ENCODE peak calls at places on chromosomes 2 and 18, in nine cellular contexts. Q is activated CD4-positive, alpha-beta T cell treated with anti-CD3 and anti-CD28 coated beads for 48 hours; K is HTR-8/SVneo; E is stimulated activated CD8-positive, alpha-beta memory T cell treated with anti-CD3 and anti-CD28 coated beads, Interleukin-12 subunit alpha, Interleukin-12 subunit beta, amount 100 ng/mL, for 1 hour; X is right atrium auricular region; T is cardiac fibroblast; Y is smooth muscle cell of the brain vasculature; S is HS-5; G is brain microvascular endothelial cell. V is an unnamed sample.

GRCh38 chr18:75125359-75126331 is 83.3 kb downstream of the PTGR3 start:
- DNase-seq in Q (no peak), K (no peak), E (no peak), X (no peak), T (peak), Y (no peak), S (no peak), G (no peak), V (no peak)

GRCh38 chr2:46273919-46274318 is 23.3 kb upstream of the EPAS1 start:
- DNase-seq in Q (no peak), K (no peak), E (no peak), X (no peak), T (no peak), Y (no peak), S (no peak), G (peak), V (no peak)

GRCh38 chr18:34511435-34511834 is 198.7 kb upstream of the DTNA start:
- DNase-seq in Q (no peak), K (no peak), E (no peak), X (no peak), T (no peak), Y (no peak), S (no peak), G (no peak), V (no peak)

GRCh38 chr2:71948781-71949536 is 198.7 kb downstream of the CYP26B1 start:
- DNase-seq in Q (no peak), K (peak), E (no peak), X (peak), T (peak), Y (no peak), S (no peak), G (peak), V (no peak)

GRCh38 chr2:74849228-74849892 is 15.4 kb downstream of the HK2 start:
- DNase-seq in Q (peak), K (no peak), E (peak), X (no peak), T (no peak), Y (no peak), S (no peak), G (no peak), V (no peak)

GRCh38 chr2:47222813-47223564 is 67.9 kb upstream of the STPG4 start:
- DNase-seq in Q (no peak), K (no peak), E (no peak), X (no peak), T (no peak), Y (no peak), S (no peak), G (no peak), V (no peak)

GRCh38 chr2:237432484-237433092 is 18.6 kb upstream of the COL6A3 start:
- DNase-seq in Q (peak), K (peak), E (peak), X (no peak), T (peak), Y (no peak), S (peak), G (peak), V (no peak)

GRCh38 chr2:38233231-38233983 is 143.7 kb downstream of the ATL2 start:
- DNase-seq in Q (no peak), K (peak), E (no peak), X (peak), T (peak), Y (no peak), S (peak), G (peak), V (no peak)

GRCh38 chr2:38444247-38444646 is 67.2 kb upstream of the ATL2 start:
- DNase-seq in Q (no peak), K (no peak), E (no peak), X (no peak), T (no peak), Y (peak), S (no peak), G (peak), V (no peak)

GRCh38 chr18:55396267-55396905 is 191.6 kb downstream of the TCF4 start:
- DNase-seq in Q (no peak), K (no peak), E (no peak), X (no peak), T (no peak), Y (no peak), S (no peak), G (no peak), V (no peak)